ENCODE peak calls at places on chromosome 16, in six cellular contexts. One of them, this sample, is unnamed.

GRCh38 chr16:59558679-59559078 is 824.6 kb upstream of the GOT2 start:
- DNase-seq in nephron progenitor cell: no peak
- DNase-seq in brain microvascular endothelial cell: no peak
- DNase-seq in GM12878: no peak
- DNase-seq in NB4: no peak
- DNase-seq in AG04450: no peak
- DNase-seq in this sample: no peak

GRCh38 chr16:10168258-10168657 is 14.0 kb downstream of the GRIN2A start:
- DNase-seq in nephron progenitor cell: no peak
- DNase-seq in NB4: no peak
- DNase-seq in AG04450: no peak
- DNase-seq in brain microvascular endothelial cell: no peak
- DNase-seq in GM12878: no peak
- DNase-seq in this sample: no peak

GRCh38 chr16:78118469-78119025 is 19.1 kb downstream of the WWOX start:
- DNase-seq in nephron progenitor cell: no peak
- DNase-seq in NB4: no peak
- DNase-seq in brain microvascular endothelial cell: no peak
- DNase-seq in GM12878: no peak
- DNase-seq in AG04450: no peak
- DNase-seq in this sample: no peak

GRCh38 chr16:49282690-49283375 is 1.2 kb upstream of the CBLN1 start:
- DNase-seq in NB4: no peak
- DNase-seq in GM12878: no peak
- DNase-seq in nephron progenitor cell: peak
- DNase-seq in brain microvascular endothelial cell: no peak
- DNase-seq in AG04450: no peak
- DNase-seq in this sample: no peak

GRCh38 chr16:73046484-73047214 is 1.3 kb downstream of the ZFHX3 start:
- DNase-seq in nephron progenitor cell: no peak
- DNase-seq in NB4: no peak
- DNase-seq in AG04450: no peak
- DNase-seq in brain microvascular endothelial cell: no peak
- DNase-seq in GM12878: no peak
- DNase-seq in this sample: no peak

GRCh38 chr16:85435298-85435697 is 177.8 kb upstream of the GSE1 start:
- DNase-seq in GM12878: no peak
- DNase-seq in NB4: no peak
- DNase-seq in AG04450: no peak
- DNase-seq in brain microvascular endothelial cell: no peak
- DNase-seq in nephron progenitor cell: no peak
- DNase-seq in this sample: no peak

GRCh38 chr16:48850097-48850496 is 240.1 kb upstream of the N4BP1 start:
- DNase-seq in nephron progenitor cell: no peak
- DNase-seq in brain microvascular endothelial cell: no peak
- DNase-seq in AG04450: no peak
- DNase-seq in GM12878: no peak
- DNase-seq in NB4: no peak
- DNase-seq in this sample: no peak

GRCh38 chr16:61792194-61792904 is 243.9 kb downstream of the CDH8 start:
- DNase-seq in nephron progenitor cell: no peak
- DNase-seq in NB4: no peak
- DNase-seq in brain microvascular endothelial cell: peak
- DNase-seq in GM12878: no peak
- DNase-seq in AG04450: no peak
- DNase-seq in this sample: no peak

GRCh38 chr16:85704900-85705846 is 16.4 kb upstream of the GINS2 start:
- DNase-seq in brain microvascular endothelial cell: no peak
- DNase-seq in GM12878: no peak
- DNase-seq in nephron progenitor cell: no peak
- DNase-seq in NB4: no peak
- DNase-seq in AG04450: no peak
- DNase-seq in this sample: no peak

GRCh38 chr16:79776243-79776884 is 175.8 kb upstream of the MAF start:
- DNase-seq in NB4: no peak
- DNase-seq in GM12878: no peak
- DNase-seq in AG04450: no peak
- DNase-seq in brain microvascular endothelial cell: peak
- DNase-seq in nephron progenitor cell: no peak
- DNase-seq in this sample: no peak

GRCh38 chr16:47519543-47519942 is 58.4 kb downstream of the PHKB start:
- DNase-seq in GM12878: no peak
- DNase-seq in nephron progenitor cell: no peak
- DNase-seq in AG04450: no peak
- DNase-seq in NB4: no peak
- DNase-seq in brain microvascular endothelial cell: no peak
- DNase-seq in this sample: no peak

GRCh38 chr16:86874141-86874540 is 295.8 kb downstream of the FOXL1 start:
- DNase-seq in AG04450: no peak
- DNase-seq in nephron progenitor cell: no peak
- DNase-seq in NB4: peak
- DNase-seq in brain microvascular endothelial cell: no peak
- DNase-seq in GM12878: no peak
- DNase-seq in this sample: peak

GRCh38 chr16:51522902-51523301 is 371.8 kb upstream of the SALL1 start:
- DNase-seq in brain microvascular endothelial cell: no peak
- DNase-seq in nephron progenitor cell: no peak
- DNase-seq in NB4: no peak
- DNase-seq in GM12878: no peak
- DNase-seq in AG04450: no peak
- DNase-seq in this sample: no peak

GRCh38 chr16:74480150-74481029 is 59.1 kb upstream of the CLEC18B start:
- DNase-seq in AG04450: no peak
- DNase-seq in NB4: no peak
- DNase-seq in nephron progenitor cell: peak
- DNase-seq in brain microvascular endothelial cell: no peak
- DNase-seq in GM12878: no peak
- DNase-seq in this sample: no peak

GRCh38 chr16:79712273-79712672 is 111.7 kb upstream of the MAF start:
- DNase-seq in GM12878: no peak
- DNase-seq in nephron progenitor cell: no peak
- DNase-seq in NB4: no peak
- DNase-seq in AG04450: no peak
- DNase-seq in brain microvascular endothelial cell: no peak
- DNase-seq in this sample: no peak

GRCh38 chr16:29811896-29812665 is at the start of gene PRRT2:
- DNase-seq in brain microvascular endothelial cell: no peak
- DNase-seq in AG04450: no peak
- DNase-seq in GM12878: no peak
- DNase-seq in NB4: peak
- DNase-seq in nephron progenitor cell: peak
- DNase-seq in this sample: peak

GRCh38 chr16:87735270-87736002 is 30.4 kb downstream of the KLHDC4 start:
- DNase-seq in NB4: no peak
- DNase-seq in nephron progenitor cell: no peak
- DNase-seq in GM12878: no peak
- DNase-seq in AG04450: no peak
- DNase-seq in brain microvascular endothelial cell: no peak
- DNase-seq in this sample: no peak

GRCh38 chr16:53559552-53559951 is 56.5 kb upstream of the AKTIP start:
- DNase-seq in brain microvascular endothelial cell: no peak
- DNase-seq in AG04450: no peak
- DNase-seq in nephron progenitor cell: no peak
- DNase-seq in NB4: no peak
- DNase-seq in GM12878: no peak
- DNase-seq in this sample: no peak

GRCh38 chr16:31052131-31052530 is 18.8 kb downstream of the STX4 start:
- DNase-seq in AG04450: peak
- DNase-seq in nephron progenitor cell: no peak
- DNase-seq in brain microvascular endothelial cell: peak
- DNase-seq in NB4: peak
- DNase-seq in GM12878: no peak
- DNase-seq in this sample: no peak

GRCh38 chr16:70511833-70512232 is 11.5 kb downstream of the COG4 start:
- DNase-seq in AG04450: no peak
- DNase-seq in NB4: no peak
- DNase-seq in nephron progenitor cell: no peak
- DNase-seq in brain microvascular endothelial cell: no peak
- DNase-seq in GM12878: no peak
- DNase-seq in this sample: no peak
- TF ChIP-seq CTCF in AG04450: no peak
- TF ChIP-seq CTCF in NB4: no peak
- TF ChIP-seq CTCF in nephron progenitor cell: no peak
- TF ChIP-seq CTCF in brain microvascular endothelial cell: no peak
- TF ChIP-seq CTCF in GM12878: no peak
- TF ChIP-seq CTCF in this sample: no peak

GRCh38 chr16:15521758-15522509 is 87.5 kb downstream of the BMERB1 start:
- DNase-seq in GM12878: no peak
- DNase-seq in NB4: no peak
- DNase-seq in AG04450: no peak
- DNase-seq in brain microvascular endothelial cell: no peak
- DNase-seq in nephron progenitor cell: no peak
- DNase-seq in this sample: no peak

GRCh38 chr16:15524966-15525365 is 90.6 kb downstream of the BMERB1 start:
- DNase-seq in NB4: no peak
- DNase-seq in brain microvascular endothelial cell: no peak
- DNase-seq in AG04450: no peak
- DNase-seq in GM12878: no peak
- DNase-seq in nephron progenitor cell: no peak
- DNase-seq in this sample: no peak

GRCh38 chr16:15523939-15524338 is 89.6 kb downstream of the BMERB1 start:
- DNase-seq in GM12878: no peak
- DNase-seq in nephron progenitor cell: no peak
- DNase-seq in AG04450: no peak
- DNase-seq in NB4: no peak
- DNase-seq in brain microvascular endothelial cell: no peak
- DNase-seq in this sample: no peak

GRCh38 chr16:15521390-15521757 is 87.0 kb downstream of the BMERB1 start:
- DNase-seq in AG04450: no peak
- DNase-seq in brain microvascular endothelial cell: no peak
- DNase-seq in NB4: no peak
- DNase-seq in nephron progenitor cell: no peak
- DNase-seq in GM12878: no peak
- DNase-seq in this sample: no peak

GRCh38 chr16:15523092-15523541 is 88.7 kb downstream of the BMERB1 start:
- DNase-seq in GM12878: no peak
- DNase-seq in AG04450: no peak
- DNase-seq in NB4: peak
- DNase-seq in brain microvascular endothelial cell: no peak
- DNase-seq in nephron progenitor cell: no peak
- DNase-seq in this sample: no peak
- TF ChIP-seq CTCF in GM12878: peak
- TF ChIP-seq CTCF in AG04450: no peak
- TF ChIP-seq CTCF in NB4: peak
- TF ChIP-seq CTCF in brain microvascular endothelial cell: no peak
- TF ChIP-seq CTCF in nephron progenitor cell: no peak
- TF ChIP-seq CTCF in this sample: no peak

GRCh38 chr16:66923866-66924265 is 1.5 kb downstream of the RRAD start:
- DNase-seq in brain microvascular endothelial cell: no peak
- DNase-seq in AG04450: no peak
- DNase-seq in NB4: peak
- DNase-seq in nephron progenitor cell: no peak
- DNase-seq in GM12878: no peak
- DNase-seq in this sample: no peak

GRCh38 chr16:66925322-66925840 is at the start of gene RRAD:
- DNase-seq in NB4: no peak
- DNase-seq in GM12878: no peak
- DNase-seq in brain microvascular endothelial cell: peak
- DNase-seq in AG04450: no peak
- DNase-seq in nephron progenitor cell: no peak
- DNase-seq in this sample: no peak

GRCh38 chr16:66926171-66926570 is 836 bp upstream of the RRAD start:
- DNase-seq in nephron progenitor cell: no peak
- DNase-seq in NB4: no peak
- DNase-seq in GM12878: no peak
- DNase-seq in AG04450: no peak
- DNase-seq in brain microvascular endothelial cell: no peak
- DNase-seq in this sample: no peak

GRCh38 chr16:66923247-66923851 is 2.0 kb downstream of the RRAD start:
- DNase-seq in AG04450: no peak
- DNase-seq in brain microvascular endothelial cell: peak
- DNase-seq in GM12878: no peak
- DNase-seq in nephron progenitor cell: no peak
- DNase-seq in NB4: peak
- DNase-seq in this sample: no peak

DNA sequence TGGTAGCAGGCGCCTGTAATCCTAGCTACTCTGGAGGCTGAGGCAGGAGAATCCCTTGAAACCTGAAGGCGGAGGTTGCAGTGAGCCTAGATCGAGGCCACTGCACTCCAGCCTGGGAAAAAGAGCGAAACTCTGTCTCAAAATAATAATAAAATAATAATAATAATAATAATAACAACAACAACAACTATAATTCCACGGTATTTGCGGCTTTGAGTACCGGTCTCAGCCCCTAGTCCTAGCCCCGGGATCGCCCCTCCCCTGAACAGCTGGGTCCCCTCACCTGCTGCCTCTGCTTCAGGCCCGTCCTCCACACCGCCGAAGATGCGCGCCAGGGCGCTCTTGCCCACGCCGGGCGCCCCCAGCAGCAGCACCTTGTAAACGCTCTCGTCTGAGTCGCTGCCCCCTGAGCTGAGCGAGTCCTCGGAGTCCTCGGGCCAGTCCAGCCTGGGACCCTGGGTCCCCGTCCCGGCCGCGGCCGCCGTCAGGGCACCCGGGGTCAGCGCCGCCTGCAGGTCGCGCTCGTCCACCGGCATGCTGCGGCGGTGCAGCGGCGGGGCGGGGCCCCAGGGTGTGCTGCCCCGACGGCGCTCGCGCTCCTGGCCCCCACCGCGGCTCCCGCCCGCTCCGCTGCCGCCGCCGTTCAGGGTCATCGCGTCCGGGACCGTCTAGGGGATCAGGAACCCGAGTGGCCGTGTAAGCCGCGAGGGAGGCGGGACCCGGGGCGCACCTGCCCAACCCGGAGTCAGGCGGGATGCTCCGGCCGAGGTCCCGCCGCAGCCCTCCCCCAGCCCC is 611 bp downstream of the RRAD start:
- DNase-seq in NB4: peak
- DNase-seq in GM12878: no peak
- DNase-seq in AG04450: no peak
- DNase-seq in brain microvascular endothelial cell: no peak
- DNase-seq in nephron progenitor cell: peak
- DNase-seq in this sample: peak
- TF ChIP-seq CTCF in NB4: peak
- TF ChIP-seq CTCF in GM12878: peak
- TF ChIP-seq CTCF in AG04450: peak
- TF ChIP-seq CTCF in brain microvascular endothelial cell: no peak
- TF ChIP-seq CTCF in nephron progenitor cell: peak
- TF ChIP-seq CTCF in this sample: peak

GRCh38 chr16:56029026-56029425 is 153.9 kb upstream of the CES5A start:
- DNase-seq in GM12878: no peak
- DNase-seq in brain microvascular endothelial cell: no peak
- DNase-seq in NB4: no peak
- DNase-seq in nephron progenitor cell: no peak
- DNase-seq in AG04450: no peak
- DNase-seq in this sample: no peak
- TF ChIP-seq CTCF in GM12878: no peak
- TF ChIP-seq CTCF in brain microvascular endothelial cell: no peak
- TF ChIP-seq CTCF in NB4: no peak
- TF ChIP-seq CTCF in nephron progenitor cell: no peak
- TF ChIP-seq CTCF in AG04450: no peak
- TF ChIP-seq CTCF in this sample: peak

This sample was measured in neural crest cell.